ENCODE peak calls at places on chromosomes 2 and 18, in four cellular contexts. V is neural progenitor cell, S is HCT116, P is keratinocyte. D is an unnamed sample.

GRCh38 chr18:73461780-73462059 is 593.9 kb upstream of the NETO1 start:
- DNase-seq in V (no peak), S (no peak), P (no peak), D (peak)

GRCh38 chr2:12579018-12579417 is 137.7 kb upstream of the TRIB2 start:
- DNase-seq in V (no peak), S (no peak), P (no peak), D (peak)

GRCh38 chr2:173793649-173794565 is 171.3 kb downstream of the SP3 start:
- DNase-seq in V (peak), S (no peak), P (no peak), D (no peak)

GRCh38 chr2:96116424-96116878 is at the start of gene ADRA2B:
- DNase-seq in V (peak), S (peak), P (no peak), D (no peak)

GRCh38 chr2:101360229-101360628 is 27.1 kb downstream of the CREG2 start:
- DNase-seq in V (no peak), S (peak), P (no peak), D (peak)

GRCh38 chr2:227761734-227762476 is 16.2 kb downstream of the SCYGR8 start:
- DNase-seq in V (no peak), S (no peak), P (no peak), D (peak)

GRCh38 chr2:52475600-52475999 is 1292.0 kb upstream of the CHAC2 start:
- DNase-seq in V (no peak), S (no peak), P (no peak), D (no peak)

GRCh38 chr2:166091439-166091838 is 36.4 kb downstream of the SCN1A start:
- DNase-seq in V (no peak), S (no peak), P (no peak), D (peak)

GRCh38 chr2:204984421-204984925 is 439.2 kb downstream of the PARD3B start:
- DNase-seq in V (peak), S (no peak), P (no peak), D (no peak)

GRCh38 chr2:241559489-241560180 is 1.1 kb downstream of the BOK start:
- DNase-seq in V (peak), S (no peak), P (no peak), D (peak)

GRCh38 chr2:190827720-190828119 is 52.9 kb upstream of the GLS start:
- DNase-seq in V (no peak), S (no peak), P (no peak), D (no peak)

GRCh38 chr2:26976242-26976641 is 5.8 kb downstream of the MAPRE3 start:
- DNase-seq in V (no peak), S (no peak), P (no peak), D (peak)

GRCh38 chr18:79952457-79952995 is 1.1 kb upstream of the SLC66A2 start:
- DNase-seq in V (no peak), S (no peak), P (no peak), D (no peak)

GRCh38 chr2:63737085-63737701 is 104.5 kb upstream of the UGP2 start:
- DNase-seq in V (no peak), S (no peak), P (peak), D (no peak)

GRCh38 chr18:50091495-50092249 is 103.3 kb downstream of the MYO5B start:
- DNase-seq in V (no peak), S (no peak), P (no peak), D (peak)

GRCh38 chr18:74540689-74541421 is 6.6 kb downstream of the CNDP1 start:
- DNase-seq in V (no peak), S (no peak), P (no peak), D (no peak)

GRCh38 chr2:197710424-197711042 is 5.4 kb downstream of the MARS2 start:
- DNase-seq in V (no peak), S (no peak), P (no peak), D (no peak)

GRCh38 chr2:110748489-110748867 is 16.1 kb downstream of the ACOXL start:
- DNase-seq in V (peak), S (no peak), P (no peak), D (peak)

GRCh38 chr2:26537826-26538475 is 60.0 kb upstream of the OTOF start:
- DNase-seq in V (no peak), S (no peak), P (no peak), D (no peak)

GRCh38 chr2:73870084-73870483 is 22.7 kb upstream of the ACTG2 start:
- DNase-seq in V (no peak), S (no peak), P (no peak), D (peak)

GRCh38 chr2:235779444-235779896 is 285.6 kb downstream of the AGAP1 start:
- DNase-seq in V (peak), S (peak), P (peak), D (peak)

GRCh38 chr18:72941001-72941400 is 73.2 kb upstream of the NETO1 start:
- DNase-seq in V (no peak), S (no peak), P (no peak), D (no peak)

GRCh38 chr2:142415461-142415860 is 284.6 kb upstream of the LRP1B start:
- DNase-seq in V (no peak), S (no peak), P (no peak), D (no peak)

GRCh38 chr2:181474227-181474626 is 17.0 kb downstream of the ITGA4 start:
- DNase-seq in V (no peak), S (no peak), P (no peak), D (no peak)

GRCh38 chr2:218396688-218397501 is 2.8 kb upstream of the CTDSP1 start:
- DNase-seq in V (peak), S (no peak), P (no peak), D (peak)

GRCh38 chr2:102437122-102437521 is 14.2 kb downstream of the IL18RAP start:
- DNase-seq in V (no peak), S (no peak), P (no peak), D (no peak)

GRCh38 chr2:37263839-37264238 is 32.4 kb downstream of the NDUFAF7 start:
- DNase-seq in V (no peak), S (no peak), P (no peak), D (no peak)

GRCh38 chr2:98665638-98666037 is 57.2 kb downstream of the UNC50 start:
- DNase-seq in V (no peak), S (no peak), P (no peak), D (no peak)

GRCh38 chr2:222837643-222838056 is 23.2 kb upstream of the ACSL3 start:
- DNase-seq in V (no peak), S (no peak), P (peak), D (peak)

GRCh38 chr2:148552675-148553331 is 91.7 kb upstream of the EPC2 start:
- DNase-seq in V (no peak), S (no peak), P (no peak), D (no peak)

GRCh38 chr2:31413025-31413424 is 1.5 kb downstream of the XDH start:
- DNase-seq in V (no peak), S (no peak), P (no peak), D (no peak)

GRCh38 chr2:218301176-218301819 is 9.0 kb upstream of the TMBIM1 start:
- DNase-seq in V (peak), S (peak), P (no peak), D (peak)

GRCh38 chr2:36403675-36404230 is 48.2 kb downstream of the CRIM1 start:
- DNase-seq in V (no peak), S (peak), P (peak), D (peak)

GRCh38 chr2:42767899-42768705 is 4.2 kb upstream of the OXER1 start:
- DNase-seq in V (no peak), S (no peak), P (no peak), D (no peak)

GRCh38 chr2:104864280-104864599 is 10.3 kb downstream of the POU3F3 start:
- DNase-seq in V (no peak), S (no peak), P (no peak), D (no peak)

GRCh38 chr2:62205554-62205953 is 9.6 kb downstream of the B3GNT2 start:
- DNase-seq in V (no peak), S (no peak), P (no peak), D (no peak)

DNA sequence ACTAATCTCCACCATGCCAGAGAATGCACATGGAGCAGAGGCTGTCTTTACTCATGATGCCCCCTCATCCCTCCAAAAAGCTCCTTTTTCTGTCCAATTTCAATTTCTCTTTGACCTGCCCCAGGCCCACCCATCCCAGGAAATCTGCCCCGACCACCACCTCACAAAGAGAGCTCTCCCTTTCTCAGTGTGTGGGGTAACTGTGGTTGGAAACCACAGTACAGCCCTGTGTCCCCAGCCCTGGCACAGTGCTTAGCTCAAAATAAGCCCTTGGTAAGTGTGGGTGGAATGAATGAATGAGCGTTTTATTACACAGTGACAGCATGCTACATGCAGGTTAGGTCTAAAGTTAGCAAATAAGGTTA is 43.7 kb upstream of the CAB39 start:
- DNase-seq in V (no peak), S (no peak), P (no peak), D (no peak)
- H2AFZ ChIP-seq in V (peak), S (no peak), P (no peak), D (no peak)

GRCh38 chr18:62790836-62791772 is 75.8 kb downstream of the PHLPP1 start:
- DNase-seq in V (no peak), S (no peak), P (no peak), D (peak)
- H3K4me2 ChIP-seq in V (peak), S (no peak), P (peak), D (peak)

GRCh38 chr2:28378679-28379392 is 13.8 kb upstream of the FOSL2 start:
- DNase-seq in V (no peak), S (no peak), P (no peak), D (no peak)
- H2AFZ ChIP-seq in V (peak), S (no peak), P (peak), D (no peak)

GRCh38 chr2:60746318-60746717 is 9.8 kb upstream of the PAPOLG start:
- DNase-seq in V (no peak), S (no peak), P (no peak), D (no peak)

GRCh38 chr2:60745761-60746160 is 10.3 kb upstream of the PAPOLG start:
- DNase-seq in V (no peak), S (no peak), P (no peak), D (no peak)

GRCh38 chr2:60741588-60741987 is 14.5 kb upstream of the PAPOLG start:
- DNase-seq in V (no peak), S (no peak), P (no peak), D (no peak)

GRCh38 chr2:60742419-60742818 is 13.6 kb upstream of the PAPOLG start:
- DNase-seq in V (peak), S (no peak), P (no peak), D (no peak)

DNA sequence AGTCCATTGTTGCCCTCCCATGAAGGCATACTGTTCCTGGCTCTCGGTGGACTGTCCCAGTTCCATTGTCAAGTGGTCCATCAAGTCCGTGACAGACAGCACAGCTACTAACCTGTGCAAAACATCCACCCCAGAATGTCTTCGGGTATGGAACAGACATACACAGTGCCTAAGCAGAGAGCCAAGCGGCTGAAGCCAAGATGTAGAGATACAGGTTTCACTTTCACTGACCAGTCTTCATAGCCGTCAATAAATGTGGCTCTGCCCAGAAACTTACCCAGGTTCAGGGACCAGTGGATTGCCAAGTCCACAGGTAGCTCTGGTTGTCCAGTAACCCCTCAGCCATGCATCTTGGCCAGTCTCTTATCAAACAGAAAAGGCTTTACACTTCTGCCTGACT is 10.7 kb upstream of the PAPOLG start:
- DNase-seq in V (no peak), S (no peak), P (no peak), D (no peak)
- H3K4me2 ChIP-seq in V (no peak), S (no peak), P (no peak), D (no peak)

D was measured in astrocyte.